ENCODE peak calls at places on chromosomes 6 and 20, in four cellular contexts. S is body of pancreas, J is B cell, Q is Calu3. R is an unnamed sample.

GRCh38 chr20:12090920-12091319 is 173.2 kb downstream of the BTBD3 start:
- DNase-seq in S (no peak), J (no peak), Q (peak; percentile 4), R (no peak)

GRCh38 chr6:13846841-13847240 is 32.5 kb upstream of the MCUR1 start:
- DNase-seq in S (no peak), J (no peak), Q (no peak), R (no peak)

GRCh38 chr6:159036673-159037072 is 8.1 kb downstream of the TAGAP start:
- DNase-seq in S (no peak), J (no peak), Q (no peak), R (no peak)

GRCh38 chr6:36682328-36683144 is 4.0 kb downstream of the CDKN1A start:
- DNase-seq in S (peak; percentile 95), J (peak; percentile 92), Q (peak; percentile 87), R (peak; percentile 87)

GRCh38 chr6:36722879-36723278 is 25.3 kb downstream of the RAB44 start:
- DNase-seq in S (no peak), J (no peak), Q (no peak), R (no peak)

GRCh38 chr6:41427642-41428401 is 92.4 kb downstream of the NCR2 start:
- DNase-seq in S (peak; percentile 80), J (peak; percentile 63), Q (peak; percentile 94), R (no peak)

GRCh38 chr20:21920231-21920630 is 214.8 kb downstream of the PAX1 start:
- DNase-seq in S (no peak), J (no peak), Q (no peak), R (no peak)

GRCh38 chr6:41976794-41977484 is 35.3 kb upstream of the CCND3 start:
- DNase-seq in S (no peak), J (no peak), Q (peak; percentile 19), R (no peak)

GRCh38 chr20:3218307-3218988 is 9.2 kb downstream of the ITPA start:
- DNase-seq in S (peak; percentile 55), J (peak; percentile 68), Q (peak; percentile 78), R (no peak)

GRCh38 chr20:37774143-37774542 is 80.3 kb downstream of the CTNNBL1 start:
- DNase-seq in S (no peak), J (no peak), Q (no peak), R (no peak)

GRCh38 chr6:159969204-159969912 is 476 bp downstream of the IGF2R start:
- DNase-seq in S (peak; percentile 44), J (no peak), Q (peak; percentile 38), R (no peak)

GRCh38 chr20:23826541-23827018 is at the start of gene CST2:
- DNase-seq in S (no peak), J (no peak), Q (no peak), R (no peak)

GRCh38 chr6:148528292-148528691 is 185.7 kb downstream of the SASH1 start:
- DNase-seq in S (no peak), J (no peak), Q (no peak), R (no peak)

DNA sequence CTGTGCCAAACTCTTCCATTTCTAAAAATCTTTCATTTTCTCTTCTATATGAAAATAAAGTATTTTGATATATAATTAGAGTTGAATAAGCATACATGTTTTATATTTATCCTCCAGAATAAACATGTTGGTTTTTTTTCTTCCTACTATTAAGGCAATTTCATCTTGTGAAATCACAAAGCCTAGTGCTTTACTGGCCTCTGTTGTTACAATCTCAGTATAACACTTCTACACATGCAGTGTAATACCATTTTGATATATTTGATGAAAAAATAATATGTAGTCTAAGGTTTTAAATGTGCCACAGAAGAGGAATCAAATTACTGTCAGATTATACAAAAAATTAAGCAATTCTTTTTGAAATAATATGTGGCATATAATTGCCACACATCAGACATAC is 225.3 kb upstream of the MANEA start:
- DNase-seq in S (no peak), J (no peak), Q (no peak), R (no peak)
- TF ChIP-seq CTCF in S (no peak), J (no peak), Q (no peak), R (no peak)

DNA sequence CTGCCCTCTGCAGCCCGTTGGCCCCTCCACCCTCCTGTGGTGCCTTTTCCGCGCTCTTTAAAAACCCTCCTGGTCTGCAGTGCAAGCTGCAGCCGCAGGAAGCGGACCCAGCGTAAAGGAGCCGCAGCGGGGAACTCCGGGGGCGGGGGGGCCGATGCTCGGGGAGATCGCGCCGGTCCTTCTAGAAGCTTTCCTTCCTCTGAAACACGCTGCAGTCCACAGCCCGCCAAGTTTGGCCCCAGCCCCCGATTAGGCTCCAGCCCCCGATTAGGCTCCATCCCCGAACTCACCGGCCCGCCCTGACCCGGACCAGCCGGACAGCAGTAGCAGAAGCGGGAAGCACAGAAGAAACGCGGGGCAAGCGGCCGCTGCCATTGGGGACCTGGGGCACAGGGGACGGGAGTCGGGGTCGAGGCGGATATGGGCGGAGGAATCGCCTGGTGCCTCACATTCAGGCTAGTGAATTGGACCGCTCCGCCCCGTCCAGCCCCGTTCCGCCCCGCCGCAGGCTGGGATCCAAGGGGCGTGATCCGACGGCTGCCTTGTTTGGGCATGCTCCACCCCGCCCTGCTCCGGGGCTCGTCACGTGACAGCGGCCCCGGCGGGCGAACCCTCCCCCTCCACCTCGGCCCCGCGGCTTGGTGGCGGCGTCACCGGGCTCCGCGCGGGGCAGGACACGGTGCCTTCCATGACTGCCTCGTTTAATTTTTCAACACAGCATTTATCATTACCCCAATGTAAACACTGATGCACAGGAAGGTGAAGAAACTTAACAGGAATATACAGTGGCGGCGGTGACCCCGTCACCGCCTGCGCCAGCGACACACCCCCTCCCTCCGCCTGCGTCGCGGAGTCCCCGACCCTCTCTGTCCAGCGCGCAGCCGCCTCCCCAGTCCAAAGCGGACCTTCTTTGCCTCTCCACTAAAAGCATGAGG is 20.3 kb downstream of the RAET1L start:
- DNase-seq in S (peak; percentile 93), J (peak; percentile 91), Q (peak; percentile 93), R (peak; percentile 85)
- TF ChIP-seq CTCF in S (no peak), J (no peak), Q (no peak), R (no peak)

DNA sequence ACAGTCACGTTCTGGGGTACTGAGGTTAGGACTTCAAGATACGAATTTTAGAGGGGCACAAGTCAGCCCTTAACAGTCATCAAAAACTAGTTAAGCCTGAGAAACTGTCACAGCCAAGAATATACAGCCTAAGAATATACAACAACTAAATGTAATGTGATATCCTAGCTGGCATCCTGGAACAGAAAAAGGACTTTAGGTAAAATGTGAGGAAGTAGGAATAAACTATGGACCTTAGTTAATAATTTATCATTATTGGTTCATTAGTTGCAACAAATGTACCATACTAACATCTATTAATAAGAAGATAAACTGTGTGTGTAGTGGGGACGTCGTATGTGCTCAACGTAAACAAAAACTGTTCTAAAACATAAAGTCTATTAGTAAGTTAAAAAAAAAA is 1.1 kb downstream of the PNISR start:
- DNase-seq in S (no peak), J (no peak), Q (no peak), R (no peak)
- TF ChIP-seq CTCF in S (no peak), J (no peak), Q (no peak), R (no peak)

GRCh38 chr6:151647871-151648639 is 154.2 kb downstream of the CCDC170 start:
- DNase-seq in S (no peak), J (no peak), Q (no peak), R (no peak)
- TF ChIP-seq CTCF in S (no peak), J (no peak), Q (no peak), R (no peak)

R was measured in CD14-positive monocyte.